ENCODE peak calls at places on chromosome 12, in five cellular contexts. One of them, this sample, is unnamed.

GRCh38 chr12:119664642-119665041 is 3.3 kb upstream of the PRKAB1 start:
- DNase-seq in AG04450: no peak
- DNase-seq in CD8-positive, alpha-beta T cell: no peak
- DNase-seq in upper lobe of right lung: no peak
- DNase-seq in PC-3: no peak
- DNase-seq in this sample: no peak

GRCh38 chr12:117393656-117394055 is 32.2 kb upstream of the NOS1 start:
- DNase-seq in upper lobe of right lung: no peak
- DNase-seq in PC-3: no peak
- DNase-seq in CD8-positive, alpha-beta T cell: no peak
- DNase-seq in AG04450: no peak
- DNase-seq in this sample: no peak

GRCh38 chr12:30519535-30519934 is 176.1 kb downstream of the IPO8 start:
- DNase-seq in CD8-positive, alpha-beta T cell: no peak
- DNase-seq in upper lobe of right lung: no peak
- DNase-seq in PC-3: no peak
- DNase-seq in AG04450: no peak
- DNase-seq in this sample: no peak

GRCh38 chr12:123061806-123062205 is 81.3 kb downstream of the ARL6IP4 start:
- DNase-seq in CD8-positive, alpha-beta T cell: no peak
- DNase-seq in AG04450: no peak
- DNase-seq in upper lobe of right lung: no peak
- DNase-seq in PC-3: no peak
- DNase-seq in this sample: no peak

GRCh38 chr12:13981296-13981962 is at the start of gene GRIN2B:
- DNase-seq in CD8-positive, alpha-beta T cell: no peak
- DNase-seq in upper lobe of right lung: no peak
- DNase-seq in AG04450: no peak
- DNase-seq in PC-3: no peak
- DNase-seq in this sample: no peak

GRCh38 chr12:82682326-82682725 is 4.4 kb upstream of the TMTC2 start:
- DNase-seq in upper lobe of right lung: no peak
- DNase-seq in AG04450: no peak
- DNase-seq in PC-3: peak
- DNase-seq in CD8-positive, alpha-beta T cell: no peak
- DNase-seq in this sample: no peak

GRCh38 chr12:123064885-123065619 is 84.6 kb downstream of the ARL6IP4 start:
- DNase-seq in AG04450: no peak
- DNase-seq in upper lobe of right lung: no peak
- DNase-seq in PC-3: no peak
- DNase-seq in CD8-positive, alpha-beta T cell: no peak
- DNase-seq in this sample: no peak

GRCh38 chr12:112992541-112993398 is 14.5 kb downstream of the OAS2 start:
- DNase-seq in upper lobe of right lung: no peak
- DNase-seq in CD8-positive, alpha-beta T cell: peak
- DNase-seq in AG04450: peak
- DNase-seq in PC-3: peak
- DNase-seq in this sample: peak

GRCh38 chr12:41604830-41605229 is 416.7 kb downstream of the PDZRN4 start:
- DNase-seq in CD8-positive, alpha-beta T cell: no peak
- DNase-seq in upper lobe of right lung: no peak
- DNase-seq in AG04450: no peak
- DNase-seq in PC-3: no peak
- DNase-seq in this sample: no peak

DNA sequence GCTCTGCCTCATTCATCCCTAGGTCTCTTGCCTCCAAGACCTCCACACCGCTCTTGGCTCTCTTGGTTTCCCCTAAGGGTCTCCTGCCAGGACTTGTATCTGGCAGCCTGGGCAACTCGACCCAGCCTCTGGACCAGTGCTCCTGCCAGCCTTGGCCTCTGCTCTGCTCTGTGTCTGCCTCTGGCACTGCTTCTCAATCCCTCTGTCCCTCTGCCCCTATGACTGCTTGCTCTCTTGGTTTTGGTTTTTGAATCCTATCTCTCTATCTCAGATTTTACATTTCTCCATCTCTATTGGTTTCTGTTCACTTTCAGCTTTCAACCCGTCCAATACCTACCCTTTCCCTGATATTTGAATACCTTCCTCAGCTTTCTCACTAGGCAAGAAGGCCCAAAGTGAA is 6.3 kb downstream of the ITGA5 start:
- DNase-seq in PC-3: no peak
- DNase-seq in CD8-positive, alpha-beta T cell: no peak
- DNase-seq in upper lobe of right lung: no peak
- DNase-seq in AG04450: no peak
- DNase-seq in this sample: no peak
- H3K4me3 ChIP-seq in PC-3: no peak
- H3K4me3 ChIP-seq in CD8-positive, alpha-beta T cell: peak
- H3K4me3 ChIP-seq in upper lobe of right lung: peak
- H3K4me3 ChIP-seq in AG04450: no peak
- H3K4me3 ChIP-seq in this sample: peak

DNA sequence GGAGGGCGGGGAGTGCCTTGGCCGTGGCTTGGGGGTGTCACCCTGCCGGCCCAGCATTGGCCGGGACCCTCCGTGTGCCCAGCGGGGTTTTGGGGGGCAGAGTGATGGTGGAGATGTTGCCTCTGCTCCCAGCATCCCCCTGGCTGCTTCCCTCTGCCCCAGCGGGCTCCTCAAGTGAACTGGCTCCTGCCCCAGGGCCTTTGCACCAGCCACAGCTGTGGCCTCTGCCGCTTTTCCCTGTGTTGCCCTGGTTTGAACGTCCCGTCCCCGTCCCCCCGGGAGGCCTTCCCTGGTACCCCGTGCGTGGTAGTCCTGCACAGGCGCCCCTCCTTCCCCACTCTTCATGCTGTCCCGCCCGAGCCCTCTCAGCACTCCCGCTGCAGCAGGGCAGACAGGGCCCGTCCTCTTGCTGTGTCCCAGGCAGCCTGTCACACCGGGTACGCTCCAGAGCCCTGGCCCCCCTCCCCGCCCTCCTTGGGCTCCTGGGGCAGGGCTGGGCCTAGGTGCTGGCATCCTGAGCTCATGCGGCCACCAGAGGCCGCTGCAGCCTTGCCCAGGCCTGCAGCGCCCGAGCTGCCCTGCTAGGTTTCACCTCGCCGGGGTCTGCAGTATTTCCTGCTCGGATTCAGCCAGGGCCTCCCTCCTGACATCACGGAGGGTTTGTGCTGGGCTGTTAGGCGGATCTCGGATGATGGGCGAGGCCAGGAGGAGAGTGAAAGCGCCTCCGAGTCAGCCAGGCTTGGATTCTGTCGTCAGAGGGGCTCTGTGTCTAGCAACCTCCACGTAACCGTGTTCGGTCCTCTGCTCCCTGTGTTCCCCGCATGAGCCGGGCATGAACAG is 9.5 kb downstream of the NOC4L start:
- DNase-seq in upper lobe of right lung: peak
- DNase-seq in PC-3: peak
- DNase-seq in CD8-positive, alpha-beta T cell: peak
- DNase-seq in AG04450: no peak
- DNase-seq in this sample: peak
- TF ChIP-seq CTCF in upper lobe of right lung: peak
- TF ChIP-seq CTCF in PC-3: peak
- TF ChIP-seq CTCF in CD8-positive, alpha-beta T cell: peak
- TF ChIP-seq CTCF in AG04450: peak
- TF ChIP-seq CTCF in this sample: peak

GRCh38 chr12:130874696-130875095 is 2.8 kb downstream of the RAN start:
- DNase-seq in CD8-positive, alpha-beta T cell: no peak
- DNase-seq in PC-3: no peak
- DNase-seq in upper lobe of right lung: no peak
- DNase-seq in AG04450: no peak
- DNase-seq in this sample: no peak
- H3K4me3 ChIP-seq in CD8-positive, alpha-beta T cell: no peak
- H3K4me3 ChIP-seq in PC-3: peak
- H3K4me3 ChIP-seq in upper lobe of right lung: no peak
- H3K4me3 ChIP-seq in AG04450: no peak
- H3K4me3 ChIP-seq in this sample: no peak

GRCh38 chr12:47407730-47408129 is 298.1 kb downstream of the RPAP3 start:
- DNase-seq in PC-3: no peak
- DNase-seq in upper lobe of right lung: no peak
- DNase-seq in AG04450: no peak
- DNase-seq in CD8-positive, alpha-beta T cell: no peak
- DNase-seq in this sample: no peak

GRCh38 chr12:47410862-47411261 is 295.0 kb downstream of the RPAP3 start:
- DNase-seq in AG04450: no peak
- DNase-seq in upper lobe of right lung: no peak
- DNase-seq in CD8-positive, alpha-beta T cell: no peak
- DNase-seq in PC-3: no peak
- DNase-seq in this sample: no peak

GRCh38 chr12:47409310-47409709 is 296.5 kb downstream of the RPAP3 start:
- DNase-seq in upper lobe of right lung: no peak
- DNase-seq in AG04450: no peak
- DNase-seq in PC-3: no peak
- DNase-seq in CD8-positive, alpha-beta T cell: no peak
- DNase-seq in this sample: no peak

GRCh38 chr12:47410383-47410782 is 295.4 kb downstream of the RPAP3 start:
- DNase-seq in CD8-positive, alpha-beta T cell: no peak
- DNase-seq in PC-3: no peak
- DNase-seq in AG04450: no peak
- DNase-seq in upper lobe of right lung: no peak
- DNase-seq in this sample: no peak

GRCh38 chr12:47408171-47408871 is 297.5 kb downstream of the RPAP3 start:
- DNase-seq in CD8-positive, alpha-beta T cell: no peak
- DNase-seq in PC-3: peak
- DNase-seq in upper lobe of right lung: no peak
- DNase-seq in AG04450: no peak
- DNase-seq in this sample: no peak
- TF ChIP-seq CTCF in CD8-positive, alpha-beta T cell: peak
- TF ChIP-seq CTCF in PC-3: peak
- TF ChIP-seq CTCF in upper lobe of right lung: peak
- TF ChIP-seq CTCF in AG04450: peak
- TF ChIP-seq CTCF in this sample: no peak

This sample was measured in AG10803.